ENCODE peak calls at places on chromosomes 4 and X, in ten cellular contexts. One of them, this sample, is unnamed.

GRCh38 chr4:40192286-40193017 is 4.4 kb upstream of the RHOH start:
- DNase-seq in OCI-LY7: peak
- DNase-seq in MM.1S: peak
- DNase-seq in uterus: no peak
- DNase-seq in endothelial cell of umbilical vein: no peak
- DNase-seq in astrocyte: no peak
- DNase-seq in A549: no peak
- DNase-seq in sigmoid colon: no peak
- DNase-seq in right lobe of liver: no peak
- DNase-seq in suprapubic skin: no peak
- DNase-seq in this sample: no peak

GRCh38 chr4:3879681-3880594 is 113.8 kb downstream of the ADRA2C start:
- DNase-seq in OCI-LY7: no peak
- DNase-seq in MM.1S: no peak
- DNase-seq in uterus: no peak
- DNase-seq in endothelial cell of umbilical vein: no peak
- DNase-seq in astrocyte: no peak
- DNase-seq in A549: no peak
- DNase-seq in sigmoid colon: no peak
- DNase-seq in right lobe of liver: no peak
- DNase-seq in suprapubic skin: peak
- DNase-seq in this sample: no peak

GRCh38 chrX:46319750-46320149 is 225.5 kb downstream of the ZNF674 start:
- DNase-seq in OCI-LY7: no peak
- DNase-seq in MM.1S: no peak
- DNase-seq in uterus: no peak
- DNase-seq in endothelial cell of umbilical vein: no peak
- DNase-seq in astrocyte: no peak
- DNase-seq in A549: no peak
- DNase-seq in sigmoid colon: no peak
- DNase-seq in right lobe of liver: no peak
- DNase-seq in suprapubic skin: no peak
- DNase-seq in this sample: no peak

GRCh38 chr4:6011686-6012085 is 6.5 kb downstream of the C4orf50 start:
- DNase-seq in OCI-LY7: no peak
- DNase-seq in MM.1S: no peak
- DNase-seq in uterus: no peak
- DNase-seq in endothelial cell of umbilical vein: no peak
- DNase-seq in astrocyte: no peak
- DNase-seq in A549: no peak
- DNase-seq in sigmoid colon: no peak
- DNase-seq in right lobe of liver: no peak
- DNase-seq in suprapubic skin: no peak
- DNase-seq in this sample: no peak

GRCh38 chr4:41268024-41268423 is 11.3 kb downstream of the UCHL1 start:
- DNase-seq in OCI-LY7: no peak
- DNase-seq in MM.1S: no peak
- DNase-seq in uterus: no peak
- DNase-seq in endothelial cell of umbilical vein: no peak
- DNase-seq in astrocyte: no peak
- DNase-seq in A549: no peak
- DNase-seq in sigmoid colon: no peak
- DNase-seq in right lobe of liver: no peak
- DNase-seq in suprapubic skin: no peak
- DNase-seq in this sample: no peak

GRCh38 chr4:23022032-23022431 is 329.3 kb downstream of the GBA3 start:
- DNase-seq in OCI-LY7: no peak
- DNase-seq in MM.1S: no peak
- DNase-seq in uterus: no peak
- DNase-seq in endothelial cell of umbilical vein: no peak
- DNase-seq in astrocyte: peak
- DNase-seq in A549: peak
- DNase-seq in sigmoid colon: no peak
- DNase-seq in right lobe of liver: no peak
- DNase-seq in suprapubic skin: no peak
- DNase-seq in this sample: no peak

GRCh38 chr4:174222266-174222872 is 61.1 kb downstream of the FBXO8 start:
- DNase-seq in OCI-LY7: peak
- DNase-seq in MM.1S: peak
- DNase-seq in uterus: no peak
- DNase-seq in endothelial cell of umbilical vein: peak
- DNase-seq in astrocyte: no peak
- DNase-seq in A549: no peak
- DNase-seq in sigmoid colon: no peak
- DNase-seq in right lobe of liver: no peak
- DNase-seq in suprapubic skin: no peak
- DNase-seq in this sample: peak

GRCh38 chr4:1472911-1473518 is 66.8 kb upstream of the NKX1-1 start:
- DNase-seq in OCI-LY7: no peak
- DNase-seq in MM.1S: no peak
- DNase-seq in uterus: peak
- DNase-seq in endothelial cell of umbilical vein: no peak
- DNase-seq in astrocyte: no peak
- DNase-seq in A549: no peak
- DNase-seq in sigmoid colon: no peak
- DNase-seq in right lobe of liver: no peak
- DNase-seq in suprapubic skin: no peak
- DNase-seq in this sample: no peak

GRCh38 chr4:121697626-121698025 is 846 bp upstream of the ANXA5 start:
- DNase-seq in OCI-LY7: no peak
- DNase-seq in MM.1S: no peak
- DNase-seq in uterus: no peak
- DNase-seq in endothelial cell of umbilical vein: no peak
- DNase-seq in astrocyte: no peak
- DNase-seq in A549: no peak
- DNase-seq in sigmoid colon: no peak
- DNase-seq in right lobe of liver: no peak
- DNase-seq in suprapubic skin: no peak
- DNase-seq in this sample: no peak

GRCh38 chr4:74446193-74446868 is 1.4 kb downstream of the AREG start:
- DNase-seq in OCI-LY7: no peak
- DNase-seq in MM.1S: no peak
- DNase-seq in uterus: no peak
- DNase-seq in endothelial cell of umbilical vein: no peak
- DNase-seq in astrocyte: peak
- DNase-seq in A549: no peak
- DNase-seq in sigmoid colon: no peak
- DNase-seq in right lobe of liver: no peak
- DNase-seq in suprapubic skin: no peak
- DNase-seq in this sample: no peak

GRCh38 chr4:74449571-74450297 is 4.8 kb downstream of the AREG start:
- DNase-seq in OCI-LY7: no peak
- DNase-seq in MM.1S: no peak
- DNase-seq in uterus: no peak
- DNase-seq in endothelial cell of umbilical vein: no peak
- DNase-seq in astrocyte: peak
- DNase-seq in A549: no peak
- DNase-seq in sigmoid colon: no peak
- DNase-seq in right lobe of liver: no peak
- DNase-seq in suprapubic skin: no peak
- DNase-seq in this sample: no peak

GRCh38 chr4:74450298-74450683 is 5.4 kb downstream of the AREG start:
- DNase-seq in OCI-LY7: no peak
- DNase-seq in MM.1S: no peak
- DNase-seq in uterus: no peak
- DNase-seq in endothelial cell of umbilical vein: no peak
- DNase-seq in astrocyte: no peak
- DNase-seq in A549: no peak
- DNase-seq in sigmoid colon: no peak
- DNase-seq in right lobe of liver: no peak
- DNase-seq in suprapubic skin: no peak
- DNase-seq in this sample: no peak

GRCh38 chr4:74446896-74447295 is 2.0 kb downstream of the AREG start:
- DNase-seq in OCI-LY7: no peak
- DNase-seq in MM.1S: no peak
- DNase-seq in uterus: no peak
- DNase-seq in endothelial cell of umbilical vein: no peak
- DNase-seq in astrocyte: no peak
- DNase-seq in A549: no peak
- DNase-seq in sigmoid colon: no peak
- DNase-seq in right lobe of liver: no peak
- DNase-seq in suprapubic skin: no peak
- DNase-seq in this sample: no peak

DNA sequence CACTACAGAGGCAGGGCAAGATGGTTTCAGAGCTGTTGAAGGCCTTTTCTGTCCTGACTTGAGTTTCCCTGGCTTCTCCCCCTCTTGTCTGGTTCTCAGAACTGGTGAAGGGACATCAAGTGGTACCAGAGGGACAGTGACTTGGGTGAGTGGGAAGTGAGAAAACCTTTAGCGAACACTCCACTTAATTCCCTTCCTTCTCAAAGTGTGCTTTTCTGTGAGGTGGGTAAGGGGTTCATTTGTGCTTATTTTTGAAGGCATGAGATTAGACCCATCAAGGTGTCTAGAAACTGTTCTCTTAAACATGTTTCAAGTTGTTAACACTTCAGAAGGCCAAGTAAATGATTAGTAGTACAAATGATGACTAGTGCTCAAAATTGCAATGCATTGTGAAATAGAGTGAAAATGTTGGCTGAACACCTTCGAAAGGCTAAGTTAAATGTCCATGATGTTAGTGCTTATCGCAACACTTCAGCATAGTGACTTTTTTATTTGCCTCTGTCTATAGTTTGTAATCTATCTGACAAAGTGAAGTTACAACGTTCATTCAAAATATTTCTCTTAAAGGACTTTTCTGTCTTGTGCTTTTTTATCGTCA is 2.8 kb downstream of the AREG start:
- DNase-seq in OCI-LY7: no peak
- DNase-seq in MM.1S: no peak
- DNase-seq in uterus: no peak
- DNase-seq in endothelial cell of umbilical vein: no peak
- DNase-seq in astrocyte: no peak
- DNase-seq in A549: no peak
- DNase-seq in sigmoid colon: no peak
- DNase-seq in right lobe of liver: no peak
- DNase-seq in suprapubic skin: no peak
- DNase-seq in this sample: no peak
- H3K4me3 ChIP-seq in OCI-LY7: no peak
- H3K4me3 ChIP-seq in MM.1S: no peak
- H3K4me3 ChIP-seq in uterus: no peak
- H3K4me3 ChIP-seq in endothelial cell of umbilical vein: no peak
- H3K4me3 ChIP-seq in astrocyte: no peak
- H3K4me3 ChIP-seq in A549: peak
- H3K4me3 ChIP-seq in sigmoid colon: no peak
- H3K4me3 ChIP-seq in right lobe of liver: no peak
- H3K4me3 ChIP-seq in suprapubic skin: no peak
- H3K4me3 ChIP-seq in this sample: no peak

DNA sequence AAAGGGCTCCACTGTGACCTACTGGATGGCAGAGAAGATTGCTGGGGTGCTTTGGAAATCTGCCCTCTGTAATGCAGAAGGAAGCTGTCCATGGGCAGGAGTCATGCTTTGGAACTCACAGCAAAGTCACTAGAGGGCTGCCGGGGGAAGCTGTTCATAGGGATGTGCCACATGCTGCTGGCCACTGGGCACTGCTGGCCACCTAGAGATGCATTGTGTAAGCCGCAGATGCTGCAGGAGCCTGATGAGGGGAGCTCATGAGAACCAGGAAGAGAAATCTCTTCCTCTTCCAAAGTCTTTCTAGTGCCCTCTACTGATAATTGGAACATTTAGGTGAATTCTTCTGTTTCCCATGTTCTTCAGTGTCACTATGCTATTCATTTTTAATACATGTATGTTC is 31.2 kb upstream of the UXT start:
- DNase-seq in OCI-LY7: no peak
- DNase-seq in MM.1S: no peak
- DNase-seq in uterus: no peak
- DNase-seq in endothelial cell of umbilical vein: no peak
- DNase-seq in astrocyte: no peak
- DNase-seq in A549: no peak
- DNase-seq in sigmoid colon: no peak
- DNase-seq in right lobe of liver: peak
- DNase-seq in suprapubic skin: no peak
- DNase-seq in this sample: no peak
- TF ChIP-seq CTCF in OCI-LY7: no peak
- TF ChIP-seq CTCF in MM.1S: no peak
- TF ChIP-seq CTCF in uterus: no peak
- TF ChIP-seq CTCF in endothelial cell of umbilical vein: no peak
- TF ChIP-seq CTCF in astrocyte: no peak
- TF ChIP-seq CTCF in A549: no peak
- TF ChIP-seq CTCF in sigmoid colon: no peak
- TF ChIP-seq CTCF in right lobe of liver: no peak
- TF ChIP-seq CTCF in suprapubic skin: no peak
- TF ChIP-seq CTCF in this sample: no peak

GRCh38 chrX:1649623-1650022 is 34.8 kb downstream of the ASMT start:
- DNase-seq in OCI-LY7: no peak
- DNase-seq in MM.1S: no peak
- DNase-seq in uterus: no peak
- DNase-seq in endothelial cell of umbilical vein: no peak
- DNase-seq in astrocyte: no peak
- DNase-seq in A549: no peak
- DNase-seq in sigmoid colon: no peak
- DNase-seq in right lobe of liver: no peak
- DNase-seq in suprapubic skin: no peak
- DNase-seq in this sample: peak

GRCh38 chrX:1646009-1646408 is 31.1 kb downstream of the ASMT start:
- DNase-seq in OCI-LY7: no peak
- DNase-seq in MM.1S: no peak
- DNase-seq in uterus: no peak
- DNase-seq in endothelial cell of umbilical vein: no peak
- DNase-seq in astrocyte: no peak
- DNase-seq in A549: no peak
- DNase-seq in sigmoid colon: no peak
- DNase-seq in right lobe of liver: no peak
- DNase-seq in suprapubic skin: no peak
- DNase-seq in this sample: no peak
- H3K27ac ChIP-seq in OCI-LY7: no peak
- H3K27ac ChIP-seq in MM.1S: no peak
- H3K27ac ChIP-seq in uterus: no peak
- H3K27ac ChIP-seq in endothelial cell of umbilical vein: no peak
- H3K27ac ChIP-seq in astrocyte: no peak
- H3K27ac ChIP-seq in A549: no peak
- H3K27ac ChIP-seq in sigmoid colon: no peak
- H3K27ac ChIP-seq in right lobe of liver: no peak
- H3K27ac ChIP-seq in suprapubic skin: no peak
- H3K27ac ChIP-seq in this sample: no peak

DNA sequence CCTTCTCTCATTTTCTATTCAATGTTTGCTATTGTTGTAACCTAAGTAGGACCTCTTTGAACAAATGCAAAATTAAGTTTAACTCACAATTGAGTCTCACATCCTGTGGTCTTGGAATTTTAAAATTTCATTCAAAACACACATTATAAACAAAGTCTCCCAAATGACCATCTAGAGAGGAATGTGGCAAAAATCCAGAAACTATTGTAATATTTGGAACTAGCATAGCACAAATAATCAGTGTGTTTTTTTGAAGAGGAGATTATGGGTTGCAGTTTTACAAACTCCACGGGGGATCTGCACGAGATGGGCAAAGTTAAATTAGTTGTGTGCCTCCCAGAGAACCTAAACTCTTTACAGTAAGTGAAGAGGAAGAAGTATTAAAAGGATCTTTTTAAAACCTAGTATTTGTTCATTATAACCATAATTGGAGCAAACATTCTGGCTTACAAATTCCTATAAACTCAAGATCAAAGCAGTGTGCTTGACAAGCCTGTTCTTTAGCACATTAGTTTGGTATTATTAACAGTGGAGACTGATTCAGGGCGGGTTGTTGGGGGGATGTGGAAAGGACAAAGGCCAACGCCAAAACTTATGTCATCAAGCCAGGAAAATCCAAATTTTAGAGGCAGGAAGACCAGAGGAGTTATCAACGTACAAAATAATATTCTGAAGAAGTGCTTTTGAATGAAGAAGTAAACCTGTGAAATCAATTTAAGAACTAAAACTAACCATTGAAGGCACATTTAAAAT is 22.4 kb upstream of the RBPJ start:
- DNase-seq in OCI-LY7: no peak
- DNase-seq in MM.1S: no peak
- DNase-seq in uterus: no peak
- DNase-seq in endothelial cell of umbilical vein: peak
- DNase-seq in astrocyte: peak
- DNase-seq in A549: no peak
- DNase-seq in sigmoid colon: no peak
- DNase-seq in right lobe of liver: no peak
- DNase-seq in suprapubic skin: no peak
- DNase-seq in this sample: peak
- H3K4me3 ChIP-seq in OCI-LY7: no peak
- H3K4me3 ChIP-seq in MM.1S: no peak
- H3K4me3 ChIP-seq in uterus: no peak
- H3K4me3 ChIP-seq in endothelial cell of umbilical vein: no peak
- H3K4me3 ChIP-seq in astrocyte: no peak
- H3K4me3 ChIP-seq in A549: no peak
- H3K4me3 ChIP-seq in sigmoid colon: no peak
- H3K4me3 ChIP-seq in right lobe of liver: no peak
- H3K4me3 ChIP-seq in suprapubic skin: no peak
- H3K4me3 ChIP-seq in this sample: peak

This sample was measured in neural progenitor cell.